ENCODE peak calls at places on chromosome 15, in seven cellular contexts. T is Calu3; X is astrocyte; D is uterus; S is choroid plexus epithelial cell; M is activated CD8-positive, alpha-beta T cell treated with anti-CD3 and anti-CD28 coated beads for 36 hours; L is endodermal cell. V is an unnamed sample.

GRCh38 chr15:81095690-81096365 is 38.2 kb upstream of the CFAP161 start:
- DNase-seq in T (no peak), X (no peak), D (no peak), S (no peak), M (no peak), L (no peak), V (no peak)

GRCh38 chr15:73650387-73651126 is 17.4 kb upstream of the NPTN start:
- DNase-seq in T (no peak), X (no peak), D (no peak), S (peak), M (peak), L (no peak), V (no peak)

GRCh38 chr15:98813956-98814355 is 165.6 kb downstream of the IGF1R start:
- DNase-seq in T (no peak), X (no peak), D (no peak), S (no peak), M (no peak), L (no peak), V (no peak)

GRCh38 chr15:60152386-60152785 is 148.3 kb downstream of the FOXB1 start:
- DNase-seq in T (no peak), X (no peak), D (no peak), S (no peak), M (no peak), L (no peak), V (no peak)

GRCh38 chr15:90001683-90002427 is 731 bp downstream of the ZNF710 start:
- DNase-seq in T (peak), X (peak), D (peak), S (peak), M (peak), L (peak), V (peak)

GRCh38 chr15:72319360-72319984 is 485 bp downstream of the CELF6 start:
- DNase-seq in T (peak), X (peak), D (peak), S (peak), M (peak), L (peak), V (peak)

GRCh38 chr15:36803773-36804172 is 224.3 kb downstream of the CDIN1 start:
- DNase-seq in T (no peak), X (no peak), D (no peak), S (no peak), M (no peak), L (no peak), V (no peak)

GRCh38 chr15:100733088-100733487 is 130.7 kb downstream of the ASB7 start:
- DNase-seq in T (no peak), X (peak), D (no peak), S (peak), M (no peak), L (no peak), V (no peak)

GRCh38 chr15:28912422-28912821 is 26.6 kb downstream of the APBA2 start:
- DNase-seq in T (no peak), X (no peak), D (no peak), S (peak), M (peak), L (peak), V (no peak)

GRCh38 chr15:85704720-85705119 is 90.0 kb downstream of the KLHL25 start:
- DNase-seq in T (no peak), X (no peak), D (peak), S (no peak), M (peak), L (no peak), V (no peak)

GRCh38 chr15:55250392-55250791 is 39.2 kb downstream of the RAB27A start:
- DNase-seq in T (no peak), X (peak), D (peak), S (peak), M (no peak), L (no peak), V (no peak)

GRCh38 chr15:44084728-44085127 is 110.3 kb downstream of the FRMD5 start:
- DNase-seq in T (no peak), X (no peak), D (no peak), S (no peak), M (no peak), L (no peak), V (no peak)

GRCh38 chr15:63833246-63833696 is 477 bp downstream of the HERC1 start:
- DNase-seq in T (peak), X (peak), D (peak), S (peak), M (peak), L (peak), V (peak)

GRCh38 chr15:99053380-99054024 is 45.9 kb upstream of the PGPEP1L start:
- DNase-seq in T (no peak), X (no peak), D (no peak), S (no peak), M (no peak), L (no peak), V (no peak)

GRCh38 chr15:25247418-25248030 is 191.3 kb downstream of the UBE3A start:
- DNase-seq in T (no peak), X (no peak), D (no peak), S (no peak), M (no peak), L (no peak), V (peak)

GRCh38 chr15:63292771-63293170 is 15.4 kb downstream of the APH1B start:
- DNase-seq in T (no peak), X (no peak), D (no peak), S (peak), M (no peak), L (no peak), V (no peak)

GRCh38 chr15:32117122-32117521 is 86.8 kb downstream of the CHRNA7 start:
- DNase-seq in T (no peak), X (no peak), D (no peak), S (no peak), M (no peak), L (peak), V (no peak)

GRCh38 chr15:25246641-25247417 is 192.0 kb downstream of the UBE3A start:
- DNase-seq in T (no peak), X (no peak), D (no peak), S (no peak), M (no peak), L (no peak), V (peak)

GRCh38 chr15:80183886-80184285 is 31.1 kb downstream of the FAH start:
- DNase-seq in T (no peak), X (no peak), D (no peak), S (peak), M (no peak), L (no peak), V (no peak)

GRCh38 chr15:74222705-74223104 is 13.4 kb upstream of the CCDC33 start:
- DNase-seq in T (no peak), X (no peak), D (no peak), S (no peak), M (no peak), L (no peak), V (no peak)

GRCh38 chr15:25251700-25252390 is 187.0 kb downstream of the UBE3A start:
- DNase-seq in T (no peak), X (no peak), D (peak), S (no peak), M (no peak), L (peak), V (peak)

GRCh38 chr15:71747128-71748083 is 62.9 kb upstream of the NR2E3 start:
- DNase-seq in T (peak), X (peak), D (no peak), S (peak), M (no peak), L (no peak), V (no peak)

GRCh38 chr15:45522179-45522930 is at the start of gene SLC30A4:
- DNase-seq in T (peak), X (peak), D (peak), S (peak), M (peak), L (peak), V (peak)

GRCh38 chr15:51076898-51077564 is 17.7 kb downstream of the TNFAIP8L3 start:
- DNase-seq in T (no peak), X (peak), D (peak), S (peak), M (peak), L (peak), V (peak)

GRCh38 chr15:42940527-42940926 is 19.9 kb upstream of the TTBK2 start:
- DNase-seq in T (no peak), X (no peak), D (no peak), S (no peak), M (no peak), L (no peak), V (no peak)

GRCh38 chr15:83206387-83206970 is 1.1 kb downstream of the HDGFL3 start:
- DNase-seq in T (peak), X (no peak), D (no peak), S (peak), M (no peak), L (no peak), V (no peak)

GRCh38 chr15:94381384-94381783 is 150.0 kb downstream of the MCTP2 start:
- DNase-seq in T (no peak), X (no peak), D (no peak), S (no peak), M (no peak), L (peak), V (no peak)

GRCh38 chr15:95269247-95270155 is 1038.1 kb downstream of the MCTP2 start:
- DNase-seq in T (no peak), X (no peak), D (no peak), S (no peak), M (no peak), L (no peak), V (no peak)

GRCh38 chr15:22979069-22979698 is 984 bp downstream of the CYFIP1 start:
- DNase-seq in T (peak), X (peak), D (no peak), S (peak), M (peak), L (peak), V (no peak)

GRCh38 chr15:68558318-68559305 is 20.2 kb upstream of the CORO2B start:
- DNase-seq in T (peak), X (no peak), D (no peak), S (no peak), M (peak), L (peak), V (peak)

GRCh38 chr15:89781055-89781454 is 4.9 kb downstream of the MESP2 start:
- DNase-seq in T (peak), X (no peak), D (no peak), S (no peak), M (peak), L (no peak), V (no peak)

GRCh38 chr15:63233667-63234419 is 43.6 kb upstream of the APH1B start:
- DNase-seq in T (no peak), X (peak), D (no peak), S (peak), M (no peak), L (no peak), V (no peak)

GRCh38 chr15:70355275-70355795 is 257.6 kb upstream of the TLE3 start:
- DNase-seq in T (no peak), X (no peak), D (no peak), S (no peak), M (no peak), L (peak), V (no peak)

GRCh38 chr15:91891788-91892187 is 38.3 kb downstream of the SLCO3A1 start:
- DNase-seq in T (no peak), X (no peak), D (no peak), S (no peak), M (no peak), L (no peak), V (no peak)

DNA sequence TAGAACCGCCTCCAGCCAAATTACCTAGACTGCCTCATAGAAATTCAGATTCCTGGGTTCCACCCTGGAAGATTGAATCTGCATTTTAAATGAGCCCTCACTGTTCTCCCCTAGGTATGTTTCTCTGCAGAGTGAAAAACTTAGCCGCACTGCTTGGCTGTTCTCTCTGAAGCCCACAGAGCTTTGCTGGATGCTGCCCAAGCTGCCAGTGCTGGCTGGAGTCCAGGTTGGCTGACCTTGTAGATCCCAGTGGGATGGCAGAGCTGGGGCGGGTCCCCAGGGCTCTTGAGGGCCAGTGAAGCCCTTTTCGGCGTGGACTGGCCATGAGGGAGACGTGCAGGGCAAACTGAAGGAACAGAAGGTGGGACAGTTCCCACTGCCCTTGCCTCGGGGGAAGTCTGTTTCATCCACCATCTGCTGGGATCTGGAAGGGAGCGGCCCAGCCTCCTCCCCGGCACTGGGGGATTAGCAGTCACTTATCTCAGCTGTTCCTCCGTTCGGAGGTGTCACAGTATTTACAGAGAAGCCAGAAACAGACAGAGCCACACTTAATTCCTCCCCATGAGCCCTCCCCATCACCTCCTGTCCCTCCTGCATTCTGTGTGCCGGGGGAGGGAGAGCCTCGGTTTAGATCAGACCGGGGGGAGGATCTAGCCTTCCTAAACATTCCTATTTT is 3.9 kb upstream of the ACTC1 start:
- DNase-seq in T (peak), X (no peak), D (no peak), S (no peak), M (no peak), L (peak), V (no peak)
- TF ChIP-seq CTCF in T (no peak), X (no peak), D (no peak), S (no peak), M (no peak), L (no peak), V (no peak)

GRCh38 chr15:92984161-92984560 is 84.0 kb downstream of the CHD2 start:
- DNase-seq in T (no peak), X (no peak), D (no peak), S (no peak), M (no peak), L (no peak), V (no peak)

GRCh38 chr15:92979011-92979701 is 79.0 kb downstream of the CHD2 start:
- DNase-seq in T (peak), X (peak), D (peak), S (peak), M (no peak), L (no peak), V (no peak)

GRCh38 chr15:92981333-92981732 is 81.2 kb downstream of the CHD2 start:
- DNase-seq in T (peak), X (peak), D (no peak), S (no peak), M (no peak), L (no peak), V (no peak)
- TF ChIP-seq CTCF in T (no peak), X (no peak), D (no peak), S (no peak), M (no peak), L (no peak), V (no peak)

DNA sequence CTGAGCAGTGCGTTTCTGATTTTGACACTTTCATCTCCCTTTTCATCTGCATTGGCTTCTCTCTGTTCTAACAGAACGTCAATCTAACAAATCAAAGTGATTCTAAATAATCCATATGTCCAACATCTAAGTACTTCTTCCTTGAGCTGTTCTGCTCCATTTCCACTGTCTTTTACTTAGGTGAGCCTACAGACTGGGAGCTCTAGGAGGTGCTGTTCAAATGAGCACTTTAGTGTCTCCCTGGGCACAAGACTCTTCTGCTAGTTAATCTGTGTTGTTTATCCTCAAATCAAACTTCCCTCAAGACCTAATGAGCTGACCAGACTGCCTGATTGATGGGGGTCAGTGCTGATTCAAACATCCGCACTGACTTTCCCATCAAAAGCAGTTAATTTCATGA is 408.1 kb downstream of the WDR72 start:
- DNase-seq in T (no peak), X (no peak), D (no peak), S (no peak), M (no peak), L (no peak), V (no peak)
- TF ChIP-seq CTCF in T (no peak), X (no peak), D (no peak), S (no peak), M (no peak), L (peak), V (no peak)

GRCh38 chr15:77630956-77631789 is 1.5 kb downstream of the LINGO1 start:
- DNase-seq in T (peak), X (no peak), D (no peak), S (no peak), M (no peak), L (peak), V (no peak)
- TF ChIP-seq CTCF in T (no peak), X (no peak), D (peak), S (peak), M (no peak), L (peak), V (no peak)

DNA sequence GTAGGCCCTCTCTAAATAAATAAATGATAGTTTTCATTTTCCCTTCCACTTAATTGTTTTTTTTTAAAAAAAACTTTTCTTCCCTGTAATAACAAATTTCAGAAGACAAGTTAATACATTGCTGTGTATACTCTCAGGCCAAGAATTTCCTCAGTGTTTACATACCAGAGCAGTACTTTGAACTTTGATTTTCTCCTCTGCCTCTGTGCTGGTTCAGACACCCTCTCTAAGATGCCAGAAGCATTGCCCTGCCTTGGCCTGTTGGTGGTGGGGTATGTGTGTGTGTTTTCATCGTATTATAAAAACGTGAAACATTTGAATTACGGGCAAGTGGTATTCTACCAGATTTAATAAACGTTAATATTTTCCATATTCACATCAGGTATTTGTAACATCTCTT is 70.1 kb downstream of the SMAD3 start:
- DNase-seq in T (no peak), X (peak), D (no peak), S (peak), M (no peak), L (peak), V (no peak)
- TF ChIP-seq CTCF in T (no peak), X (peak), D (no peak), S (peak), M (no peak), L (peak), V (no peak)

GRCh38 chr15:78763111-78763795 is 48.0 kb downstream of the ADAMTS7 start:
- DNase-seq in T (no peak), X (no peak), D (peak), S (no peak), M (no peak), L (no peak), V (no peak)
- TF ChIP-seq CTCF in T (no peak), X (no peak), D (no peak), S (no peak), M (no peak), L (no peak), V (no peak)

V was measured in natural killer cell.